ENCODE peak calls at places on chromosomes 5 and 9, in ten cellular contexts. One of them, this sample, is unnamed.

GRCh38 chr9:6565312-6565711 is 80.2 kb downstream of the GLDC start:
- DNase-seq in tibial nerve: no peak
- DNase-seq in ovary: no peak
- DNase-seq in A549: no peak
- DNase-seq in stomach: no peak
- DNase-seq in transverse colon: no peak
- DNase-seq in GM12878: no peak
- DNase-seq in upper lobe of left lung: no peak
- DNase-seq in SK-N-SH: no peak
- DNase-seq in esophagus muscularis mucosa: no peak
- DNase-seq in this sample: no peak

GRCh38 chr5:113068559-113068958 is 92.0 kb downstream of the DCP2 start:
- DNase-seq in tibial nerve: no peak
- DNase-seq in ovary: peak; percentile 5
- DNase-seq in A549: no peak
- DNase-seq in stomach: no peak
- DNase-seq in transverse colon: no peak
- DNase-seq in GM12878: no peak
- DNase-seq in upper lobe of left lung: no peak
- DNase-seq in SK-N-SH: no peak
- DNase-seq in esophagus muscularis mucosa: no peak
- DNase-seq in this sample: no peak

GRCh38 chr9:2621678-2622360 is at the start of gene VLDLR:
- DNase-seq in tibial nerve: no peak
- DNase-seq in ovary: peak; percentile 75
- DNase-seq in A549: peak; percentile 38
- DNase-seq in stomach: peak; percentile 61
- DNase-seq in transverse colon: peak; percentile 53
- DNase-seq in GM12878: no peak
- DNase-seq in upper lobe of left lung: peak; percentile 44
- DNase-seq in SK-N-SH: peak; percentile 90
- DNase-seq in esophagus muscularis mucosa: peak; percentile 90
- DNase-seq in this sample: peak; percentile 66

GRCh38 chr9:120351106-120351505 is 228.9 kb downstream of the CDK5RAP2 start:
- DNase-seq in tibial nerve: no peak
- DNase-seq in ovary: no peak
- DNase-seq in A549: no peak
- DNase-seq in stomach: no peak
- DNase-seq in transverse colon: no peak
- DNase-seq in GM12878: no peak
- DNase-seq in upper lobe of left lung: no peak
- DNase-seq in SK-N-SH: no peak
- DNase-seq in esophagus muscularis mucosa: no peak
- DNase-seq in this sample: no peak

GRCh38 chr9:133957328-133957727 is 34.8 kb downstream of the VAV2 start:
- DNase-seq in tibial nerve: no peak
- DNase-seq in ovary: no peak
- DNase-seq in A549: no peak
- DNase-seq in stomach: no peak
- DNase-seq in transverse colon: no peak
- DNase-seq in GM12878: no peak
- DNase-seq in upper lobe of left lung: no peak
- DNase-seq in SK-N-SH: no peak
- DNase-seq in esophagus muscularis mucosa: no peak
- DNase-seq in this sample: no peak

GRCh38 chr9:126788631-126789349 is 16.1 kb upstream of the ZBTB43 start:
- DNase-seq in tibial nerve: no peak
- DNase-seq in ovary: no peak
- DNase-seq in A549: peak; percentile 63
- DNase-seq in stomach: no peak
- DNase-seq in transverse colon: no peak
- DNase-seq in GM12878: no peak
- DNase-seq in upper lobe of left lung: no peak
- DNase-seq in SK-N-SH: no peak
- DNase-seq in esophagus muscularis mucosa: no peak
- DNase-seq in this sample: peak; percentile 42

GRCh38 chr5:72499730-72500129 is 7.5 kb downstream of the ZNF366 start:
- DNase-seq in tibial nerve: no peak
- DNase-seq in ovary: no peak
- DNase-seq in A549: no peak
- DNase-seq in stomach: no peak
- DNase-seq in transverse colon: no peak
- DNase-seq in GM12878: no peak
- DNase-seq in upper lobe of left lung: no peak
- DNase-seq in SK-N-SH: no peak
- DNase-seq in esophagus muscularis mucosa: peak; percentile 90
- DNase-seq in this sample: no peak

GRCh38 chr5:133938932-133939331 is 29.5 kb downstream of the C5orf15 start:
- DNase-seq in tibial nerve: no peak
- DNase-seq in ovary: no peak
- DNase-seq in A549: no peak
- DNase-seq in stomach: no peak
- DNase-seq in transverse colon: no peak
- DNase-seq in GM12878: no peak
- DNase-seq in upper lobe of left lung: no peak
- DNase-seq in SK-N-SH: no peak
- DNase-seq in esophagus muscularis mucosa: no peak
- DNase-seq in this sample: no peak

GRCh38 chr5:6484446-6484845 is 35.8 kb downstream of the UBE2QL1 start:
- DNase-seq in tibial nerve: no peak
- DNase-seq in ovary: no peak
- DNase-seq in A549: no peak
- DNase-seq in stomach: peak; percentile 22
- DNase-seq in transverse colon: no peak
- DNase-seq in GM12878: no peak
- DNase-seq in upper lobe of left lung: no peak
- DNase-seq in SK-N-SH: no peak
- DNase-seq in esophagus muscularis mucosa: no peak
- DNase-seq in this sample: no peak

GRCh38 chr5:143673676-143674468 is 138.1 kb upstream of the HMHB1 start:
- DNase-seq in tibial nerve: no peak
- DNase-seq in ovary: no peak
- DNase-seq in A549: peak; percentile 75
- DNase-seq in stomach: peak; percentile 29
- DNase-seq in transverse colon: no peak
- DNase-seq in GM12878: no peak
- DNase-seq in upper lobe of left lung: no peak
- DNase-seq in SK-N-SH: no peak
- DNase-seq in esophagus muscularis mucosa: no peak
- DNase-seq in this sample: no peak

GRCh38 chr5:74275204-74275992 is 365.1 kb downstream of the ENC1 start:
- DNase-seq in tibial nerve: peak; percentile 50
- DNase-seq in ovary: no peak
- DNase-seq in A549: no peak
- DNase-seq in stomach: no peak
- DNase-seq in transverse colon: no peak
- DNase-seq in GM12878: no peak
- DNase-seq in upper lobe of left lung: no peak
- DNase-seq in SK-N-SH: no peak
- DNase-seq in esophagus muscularis mucosa: peak; percentile 74
- DNase-seq in this sample: no peak

GRCh38 chr9:106420511-106420944 is 442.4 kb upstream of the ZNF462 start:
- DNase-seq in tibial nerve: no peak
- DNase-seq in ovary: no peak
- DNase-seq in A549: no peak
- DNase-seq in stomach: no peak
- DNase-seq in transverse colon: no peak
- DNase-seq in GM12878: peak; percentile 76
- DNase-seq in upper lobe of left lung: no peak
- DNase-seq in SK-N-SH: no peak
- DNase-seq in esophagus muscularis mucosa: no peak
- DNase-seq in this sample: no peak
- TF ChIP-seq EP300 in tibial nerve: no peak
- TF ChIP-seq EP300 in ovary: no peak
- TF ChIP-seq EP300 in A549: no peak
- TF ChIP-seq EP300 in stomach: no peak
- TF ChIP-seq EP300 in transverse colon: no peak
- TF ChIP-seq EP300 in GM12878: peak; percentile 68
- TF ChIP-seq EP300 in upper lobe of left lung: no peak
- TF ChIP-seq EP300 in SK-N-SH: no peak
- TF ChIP-seq EP300 in esophagus muscularis mucosa: no peak
- TF ChIP-seq EP300 in this sample: no peak

GRCh38 chr5:179146277-179146676 is 86.1 kb downstream of the ZNF354C start:
- DNase-seq in tibial nerve: no peak
- DNase-seq in ovary: no peak
- DNase-seq in A549: no peak
- DNase-seq in stomach: no peak
- DNase-seq in transverse colon: no peak
- DNase-seq in GM12878: no peak
- DNase-seq in upper lobe of left lung: no peak
- DNase-seq in SK-N-SH: no peak
- DNase-seq in esophagus muscularis mucosa: no peak
- DNase-seq in this sample: no peak

GRCh38 chr5:179149278-179149677 is 89.1 kb downstream of the ZNF354C start:
- DNase-seq in tibial nerve: no peak
- DNase-seq in ovary: no peak
- DNase-seq in A549: no peak
- DNase-seq in stomach: no peak
- DNase-seq in transverse colon: no peak
- DNase-seq in GM12878: no peak
- DNase-seq in upper lobe of left lung: no peak
- DNase-seq in SK-N-SH: no peak
- DNase-seq in esophagus muscularis mucosa: no peak
- DNase-seq in this sample: peak; percentile 40

GRCh38 chr5:179148703-179149170 is 88.6 kb downstream of the ZNF354C start:
- DNase-seq in tibial nerve: no peak
- DNase-seq in ovary: no peak
- DNase-seq in A549: no peak
- DNase-seq in stomach: no peak
- DNase-seq in transverse colon: no peak
- DNase-seq in GM12878: no peak
- DNase-seq in upper lobe of left lung: no peak
- DNase-seq in SK-N-SH: no peak
- DNase-seq in esophagus muscularis mucosa: no peak
- DNase-seq in this sample: no peak

GRCh38 chr5:179150011-179150410 is 89.8 kb downstream of the ZNF354C start:
- DNase-seq in tibial nerve: no peak
- DNase-seq in ovary: no peak
- DNase-seq in A549: no peak
- DNase-seq in stomach: no peak
- DNase-seq in transverse colon: no peak
- DNase-seq in GM12878: no peak
- DNase-seq in upper lobe of left lung: no peak
- DNase-seq in SK-N-SH: no peak
- DNase-seq in esophagus muscularis mucosa: no peak
- DNase-seq in this sample: peak; percentile 43

GRCh38 chr5:179147991-179148702 is 88.0 kb downstream of the ZNF354C start:
- DNase-seq in tibial nerve: no peak
- DNase-seq in ovary: no peak
- DNase-seq in A549: no peak
- DNase-seq in stomach: no peak
- DNase-seq in transverse colon: no peak
- DNase-seq in GM12878: no peak
- DNase-seq in upper lobe of left lung: no peak
- DNase-seq in SK-N-SH: no peak
- DNase-seq in esophagus muscularis mucosa: no peak
- DNase-seq in this sample: no peak
- TF ChIP-seq EP300 in tibial nerve: no peak
- TF ChIP-seq EP300 in ovary: no peak
- TF ChIP-seq EP300 in A549: no peak
- TF ChIP-seq EP300 in stomach: no peak
- TF ChIP-seq EP300 in transverse colon: no peak
- TF ChIP-seq EP300 in GM12878: no peak
- TF ChIP-seq EP300 in upper lobe of left lung: no peak
- TF ChIP-seq EP300 in SK-N-SH: no peak
- TF ChIP-seq EP300 in esophagus muscularis mucosa: no peak
- TF ChIP-seq EP300 in this sample: no peak

DNA sequence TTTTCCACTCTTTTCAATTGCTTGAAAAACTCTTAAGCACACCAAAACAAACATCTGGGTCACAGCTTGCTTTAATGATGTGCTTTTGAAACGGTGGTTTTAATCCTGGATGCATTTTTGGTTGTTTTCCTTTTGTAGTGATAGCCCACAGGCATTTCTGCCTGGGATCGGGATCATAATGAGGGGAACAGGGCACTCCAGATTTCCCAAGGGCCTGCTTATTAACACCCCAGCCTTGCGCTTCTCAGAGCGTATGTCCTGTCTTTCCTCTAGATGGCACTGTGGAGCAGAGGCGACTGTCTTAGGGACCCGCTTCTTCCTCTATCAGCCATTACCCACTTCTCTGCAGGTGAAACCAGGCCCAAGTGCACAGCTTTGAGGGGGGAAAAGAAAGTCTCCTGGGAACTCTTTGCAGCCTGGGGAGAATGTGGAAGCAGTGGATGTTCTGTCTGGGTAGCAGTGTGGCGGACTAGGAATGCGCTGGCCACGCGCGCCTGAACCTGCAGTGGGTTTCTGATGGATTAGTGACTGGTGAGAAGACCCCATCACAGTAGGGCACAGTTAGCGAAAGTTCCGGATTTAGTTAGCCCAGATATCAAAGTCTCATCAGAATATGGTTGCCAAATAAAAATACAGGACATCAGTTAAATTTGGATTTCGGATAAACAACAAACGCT is 190.1 kb downstream of the GNA14 start:
- DNase-seq in tibial nerve: peak; percentile 72
- DNase-seq in ovary: peak; percentile 64
- DNase-seq in A549: peak; percentile 79
- DNase-seq in stomach: peak; percentile 64
- DNase-seq in transverse colon: peak; percentile 68
- DNase-seq in GM12878: no peak
- DNase-seq in upper lobe of left lung: peak; percentile 80
- DNase-seq in SK-N-SH: peak; percentile 74
- DNase-seq in esophagus muscularis mucosa: no peak
- DNase-seq in this sample: peak; percentile 82
- TF ChIP-seq EP300 in tibial nerve: no peak
- TF ChIP-seq EP300 in ovary: no peak
- TF ChIP-seq EP300 in A549: no peak
- TF ChIP-seq EP300 in stomach: no peak
- TF ChIP-seq EP300 in transverse colon: no peak
- TF ChIP-seq EP300 in GM12878: no peak
- TF ChIP-seq EP300 in upper lobe of left lung: no peak
- TF ChIP-seq EP300 in SK-N-SH: peak; percentile 11
- TF ChIP-seq EP300 in esophagus muscularis mucosa: no peak
- TF ChIP-seq EP300 in this sample: no peak

DNA sequence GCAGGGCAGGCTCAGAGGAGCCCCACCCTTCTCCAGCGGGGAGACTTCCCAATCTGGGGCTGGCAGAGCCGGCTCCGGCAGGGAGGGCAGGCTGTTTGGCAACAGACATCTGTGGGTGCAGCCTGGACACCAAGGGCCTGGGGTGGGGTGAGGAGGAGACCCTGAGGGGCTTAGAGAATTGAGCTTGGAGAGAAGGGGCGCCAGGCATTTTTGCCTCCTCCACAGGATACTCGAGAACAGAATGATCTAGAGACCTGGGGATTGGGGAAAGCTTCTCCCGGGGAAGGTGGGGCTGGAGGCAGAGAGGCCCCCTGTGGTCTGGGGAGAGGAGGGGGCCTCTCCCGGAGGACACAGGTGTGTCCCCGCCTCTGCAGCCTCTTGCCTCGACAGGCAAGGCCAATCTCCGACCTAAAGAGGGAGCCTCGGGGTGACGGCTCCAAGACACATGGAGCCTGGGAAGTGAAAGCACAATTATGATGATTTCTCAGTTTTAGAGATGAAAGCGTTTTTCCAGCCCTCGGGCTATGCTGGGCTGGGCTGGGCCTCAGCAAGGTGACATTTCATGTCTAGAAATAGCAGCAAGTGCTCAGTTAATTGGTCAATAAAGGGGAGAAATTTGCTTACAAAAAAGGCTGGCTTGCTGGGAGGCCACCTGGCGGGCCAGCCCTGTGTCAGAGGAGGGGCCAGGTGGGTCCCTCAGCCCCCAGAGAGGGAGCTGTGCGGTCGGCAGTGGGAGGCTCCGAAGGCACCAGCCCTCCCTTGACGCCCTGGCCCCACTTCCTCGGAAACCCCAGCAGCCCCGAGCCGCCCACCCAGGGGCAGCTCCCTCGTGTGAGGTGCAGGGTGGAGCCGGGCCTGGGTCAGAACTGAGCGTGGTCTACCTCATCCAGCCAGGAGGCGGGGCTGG is 8.2 kb downstream of the LHX3 start:
- DNase-seq in tibial nerve: no peak
- DNase-seq in ovary: no peak
- DNase-seq in A549: no peak
- DNase-seq in stomach: no peak
- DNase-seq in transverse colon: no peak
- DNase-seq in GM12878: no peak
- DNase-seq in upper lobe of left lung: no peak
- DNase-seq in SK-N-SH: no peak
- DNase-seq in esophagus muscularis mucosa: no peak
- DNase-seq in this sample: no peak
- TF ChIP-seq EP300 in tibial nerve: no peak
- TF ChIP-seq EP300 in ovary: no peak
- TF ChIP-seq EP300 in A549: no peak
- TF ChIP-seq EP300 in stomach: no peak
- TF ChIP-seq EP300 in transverse colon: no peak
- TF ChIP-seq EP300 in GM12878: no peak
- TF ChIP-seq EP300 in upper lobe of left lung: no peak
- TF ChIP-seq EP300 in SK-N-SH: no peak
- TF ChIP-seq EP300 in esophagus muscularis mucosa: no peak
- TF ChIP-seq EP300 in this sample: no peak